ENCODE peak calls at places on chromosome 2, in five cellular contexts. R, Z, L, Q and I are unnamed samples.

GRCh38 chr2:158502984-158503383 is 46.2 kb downstream of the PKP4 start:
- DNase-seq in R (peak), Q (no peak), L (no peak), Z (no peak), I (no peak)

GRCh38 chr2:43013821-43014345 is 212.5 kb downstream of the ZFP36L2 start:
- DNase-seq in L (no peak), R (no peak), Z (no peak), Q (no peak), I (no peak)

GRCh38 chr2:11387100-11387390 is 42.6 kb upstream of the ROCK2 start:
- DNase-seq in L (no peak), R (peak), Q (no peak), Z (no peak), I (no peak)

GRCh38 chr2:119481501-119482455 is 42.5 kb downstream of the SCTR start:
- DNase-seq in Q (no peak), L (no peak), Z (no peak), R (no peak), I (no peak)

GRCh38 chr2:82120120-82120519 is 1815.6 kb upstream of the LRRTM1 start:
- DNase-seq in R (no peak), L (no peak), Q (no peak), Z (no peak), I (no peak)

GRCh38 chr2:37588316-37588777 is 83.1 kb downstream of the CDC42EP3 start:
- DNase-seq in Q (no peak), Z (no peak), L (no peak), R (peak), I (no peak)

GRCh38 chr2:80642465-80642864 is 337.9 kb upstream of the LRRTM1 start:
- DNase-seq in Z (no peak), L (no peak), R (no peak), Q (no peak), I (no peak)

GRCh38 chr2:3610415-3610814 is 15.5 kb downstream of the COLEC11 start:
- DNase-seq in R (no peak), Z (no peak), Q (peak), L (no peak), I (no peak)

GRCh38 chr2:129070663-129071062 is 752.0 kb upstream of the HS6ST1 start:
- DNase-seq in Q (no peak), R (no peak), L (no peak), Z (no peak), I (no peak)

GRCh38 chr2:15560404-15560987 is 638 bp downstream of the NBAS start:
- DNase-seq in Z (no peak), L (no peak), Q (no peak), R (peak), I (no peak)

GRCh38 chr2:235106874-235107639 is 155.2 kb downstream of the SH3BP4 start:
- DNase-seq in Q (peak), Z (no peak), R (peak), L (no peak), I (no peak)

GRCh38 chr2:223464071-223464470 is 138.1 kb downstream of the SCG2 start:
- DNase-seq in Q (no peak), Z (no peak), R (peak), L (no peak), I (no peak)

GRCh38 chr2:207540431-207540830 is 10.7 kb downstream of the CREB1 start:
- DNase-seq in L (no peak), Q (no peak), Z (no peak), R (no peak), I (no peak)

GRCh38 chr2:85797959-85798358 is 44.2 kb downstream of the ATOH8 start:
- DNase-seq in Z (no peak), L (no peak), R (peak), Q (peak), I (no peak)

GRCh38 chr2:157751462-157752058 is 122.9 kb upstream of the ACVR1C start:
- DNase-seq in Q (peak), Z (peak), R (peak), L (no peak), I (no peak)

GRCh38 chr2:227079726-227080125 is 84.3 kb downstream of the COL4A4 start:
- DNase-seq in R (no peak), Q (no peak), Z (no peak), L (no peak), I (no peak)